ENCODE peak calls at places on chromosomes 6 and 20, in six cellular contexts. I is stomach, R is GM23338, L is endothelial cell of umbilical vein, B is transverse colon, Q is HepG2. H is an unnamed sample. For H3K27me3, the result is how much of the 10 kb centered on the place peaks cover.

GRCh38 chr6:5061152-5061551 is 24.0 kb upstream of the PPP1R3G start:
- DNase-seq in L (no peak), R (no peak), I (no peak), Q (peak), B (no peak), H (no peak)

GRCh38 chr6:152310371-152310954 is 326.7 kb downstream of the SYNE1 start:
- DNase-seq in B (no peak), L (no peak), Q (no peak), I (no peak), R (no peak), H (no peak)

GRCh38 chr6:31782126-31782941 is 5.2 kb upstream of the VWA7 start:
- DNase-seq in L (no peak), R (no peak), I (no peak), B (no peak), Q (no peak), H (no peak)

GRCh38 chr20:62304331-62305148 is 1.7 kb downstream of the ADRM1 start:
- DNase-seq in L (no peak), R (no peak), Q (no peak), B (no peak), I (no peak), H (no peak)

GRCh38 chr6:57226221-57226620 is 4.1 kb upstream of the RAB23 start:
- DNase-seq in R (no peak), B (no peak), Q (no peak), L (no peak), I (no peak), H (no peak)

GRCh38 chr20:3559637-3560036 is 88.8 kb downstream of the ATRN start:
- DNase-seq in B (no peak), R (no peak), Q (no peak), L (peak), I (no peak), H (no peak)

GRCh38 chr6:9140861-9141534 is 705.7 kb upstream of the SLC35B3 start:
- DNase-seq in Q (no peak), R (no peak), B (no peak), L (no peak), I (no peak), H (no peak)

GRCh38 chr6:170555305-170555704 is 1.1 kb downstream of the TBP start:
- DNase-seq in R (no peak), Q (no peak), B (no peak), I (no peak), L (no peak), H (no peak)

GRCh38 chr6:56689114-56689513 is 46.4 kb upstream of the DST start:
- DNase-seq in L (no peak), I (no peak), Q (no peak), R (no peak), B (no peak), H (no peak)

GRCh38 chr20:49901588-49901987 is 13.7 kb downstream of the SPATA2 start:
- DNase-seq in I (no peak), B (peak), L (no peak), Q (no peak), R (no peak), H (peak)

GRCh38 chr20:9590189-9590588 is 75.8 kb downstream of the LAMP5 start:
- DNase-seq in I (peak), R (no peak), L (peak), B (no peak), Q (no peak), H (no peak)

GRCh38 chr6:134173936-134174789 is 121.7 kb upstream of the SLC2A12 start:
- DNase-seq in I (peak), Q (peak), L (peak), B (peak), R (peak), H (peak)

GRCh38 chr6:79334674-79335073 is 100.2 kb upstream of the HMGN3 start:
- DNase-seq in L (no peak), Q (no peak), B (no peak), R (no peak), I (no peak), H (no peak)

GRCh38 chr20:33370296-33370695 is 31.0 kb downstream of the CDK5RAP1 start:
- DNase-seq in Q (no peak), L (no peak), R (no peak), I (peak), B (peak), H (no peak)

GRCh38 chr20:50540620-50541605 is 30.7 kb downstream of the PTPN1 start:
- DNase-seq in R (peak), L (peak), Q (peak), I (no peak), B (no peak), H (no peak)

GRCh38 chr20:63083831-63084562 is 77.2 kb upstream of the BHLHE23 start:
- DNase-seq in B (no peak), R (no peak), Q (peak), L (no peak), I (no peak), H (peak)

GRCh38 chr6:159874475-159874874 is 16.3 kb upstream of the MAS1 start:
- DNase-seq in B (no peak), Q (no peak), L (no peak), I (peak), R (no peak), H (no peak)

GRCh38 chr6:112031956-112032355 is 21.9 kb upstream of the CCN6 start:
- DNase-seq in I (no peak), B (no peak), L (no peak), Q (no peak), R (no peak), H (no peak)

GRCh38 chr6:163782436-163783003 is 368.0 kb downstream of the QKI start:
- DNase-seq in I (no peak), B (no peak), Q (no peak), L (no peak), R (peak), H (no peak)

GRCh38 chr20:59598625-59599310 is 5.6 kb upstream of the PHACTR3 start:
- DNase-seq in Q (peak), I (peak), L (peak), B (peak), R (peak), H (no peak)

GRCh38 chr6:127192911-127193503 is 73.7 kb upstream of the RNF146 start:
- DNase-seq in I (no peak), B (no peak), L (peak), R (no peak), Q (no peak), H (no peak)

GRCh38 chr6:128121610-128122009 is 220.8 kb upstream of the THEMIS start:
- DNase-seq in I (no peak), B (no peak), Q (no peak), L (no peak), R (no peak), H (no peak)

GRCh38 chr6:140437619-140438345 is 1063.3 kb upstream of the CITED2 start:
- DNase-seq in R (no peak), Q (no peak), L (no peak), B (no peak), I (no peak), H (no peak)

GRCh38 chr6:63740709-63741108 is 105.1 kb downstream of the PHF3 start:
- DNase-seq in Q (no peak), L (peak), B (no peak), R (no peak), I (no peak), H (no peak)

GRCh38 chr6:2168480-2168879 is 76.9 kb downstream of the GMDS start:
- DNase-seq in R (no peak), B (no peak), L (no peak), I (no peak), Q (no peak), H (no peak)

GRCh38 chr20:23643665-23644064 is 5.9 kb upstream of the CST3 start:
- DNase-seq in R (no peak), I (no peak), B (no peak), L (no peak), Q (no peak), H (no peak)

GRCh38 chr6:126716012-126716411 is 376.1 kb downstream of the CENPW start:
- DNase-seq in I (no peak), Q (no peak), L (no peak), R (no peak), B (no peak), H (no peak)

GRCh38 chr20:31678389-31679356 is 41.0 kb downstream of the COX4I2 start:
- DNase-seq in R (peak), B (no peak), Q (peak), L (no peak), I (peak), H (no peak)

GRCh38 chr20:35618372-35619131 is 2.9 kb downstream of the SPAG4 start:
- DNase-seq in Q (no peak), R (peak), B (no peak), I (no peak), L (peak), H (no peak)

GRCh38 chr20:63963784-63964301 is 5.9 kb downstream of the ZNF512B start:
- DNase-seq in Q (no peak), I (no peak), B (no peak), R (no peak), L (no peak), H (no peak)

GRCh38 chr20:51306521-51307358 is 235.8 kb downstream of the NFATC2 start:
- DNase-seq in L (peak), Q (peak), B (peak), I (peak), R (peak), H (peak)

GRCh38 chr20:53582574-53583351 is 10.9 kb downstream of the ZNF217 start:
- DNase-seq in I (peak), L (peak), Q (peak), B (no peak), R (no peak), H (no peak)

GRCh38 chr20:44174996-44175766 is 11.8 kb downstream of the JPH2 start:
- DNase-seq in Q (no peak), B (no peak), I (no peak), L (no peak), R (no peak), H (no peak)

GRCh38 chr6:64010010-64010409 is 374.4 kb downstream of the PHF3 start:
- DNase-seq in Q (no peak), R (no peak), B (no peak), I (no peak), L (no peak), H (no peak)

GRCh38 chr6:27472182-27472616 is 706 bp downstream of the ZNF184 start:
- DNase-seq in B (peak), I (no peak), L (peak), Q (peak), R (peak), H (no peak)

GRCh38 chr6:2725999-2726567 is 24.6 kb downstream of the MYLK4 start:
- DNase-seq in Q (no peak), I (no peak), L (peak), R (no peak), B (no peak), H (no peak)

GRCh38 chr6:13304101-13304500 is 24.2 kb downstream of the TBC1D7 start:
- DNase-seq in Q (no peak), I (no peak), B (no peak), R (no peak), L (no peak), H (peak)

GRCh38 chr20:62929051-62929538 is 2.8 kb upstream of the DIDO1 start:
- DNase-seq in L (peak), B (peak), I (peak), Q (peak), R (peak), H (peak)

DNA sequence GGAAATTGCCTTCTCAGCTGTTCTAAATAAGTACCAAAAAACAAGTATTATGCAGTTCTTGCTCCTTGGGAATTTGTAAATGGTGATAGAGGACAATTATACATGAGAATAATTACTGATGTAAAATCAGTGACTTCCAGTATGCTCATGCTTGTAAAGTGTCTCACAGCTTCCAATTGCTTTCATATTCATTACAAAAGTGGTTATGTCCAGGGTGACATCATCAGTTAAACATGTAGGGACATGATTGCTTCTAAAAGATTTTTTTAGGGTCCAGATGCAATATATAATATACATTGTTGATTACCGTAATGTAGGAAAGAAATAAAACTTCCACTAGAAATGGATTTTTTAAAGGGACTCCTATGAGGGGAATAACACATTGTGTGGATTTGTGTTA is 122.8 kb upstream of the B3GAT2 start:
- DNase-seq in L (no peak), I (no peak), Q (no peak), B (no peak), R (no peak), H (no peak)
- H3K27me3 ChIP-seq in L (under half), I (under half), Q (under half), B (under half), R (under half), H (under half)

DNA sequence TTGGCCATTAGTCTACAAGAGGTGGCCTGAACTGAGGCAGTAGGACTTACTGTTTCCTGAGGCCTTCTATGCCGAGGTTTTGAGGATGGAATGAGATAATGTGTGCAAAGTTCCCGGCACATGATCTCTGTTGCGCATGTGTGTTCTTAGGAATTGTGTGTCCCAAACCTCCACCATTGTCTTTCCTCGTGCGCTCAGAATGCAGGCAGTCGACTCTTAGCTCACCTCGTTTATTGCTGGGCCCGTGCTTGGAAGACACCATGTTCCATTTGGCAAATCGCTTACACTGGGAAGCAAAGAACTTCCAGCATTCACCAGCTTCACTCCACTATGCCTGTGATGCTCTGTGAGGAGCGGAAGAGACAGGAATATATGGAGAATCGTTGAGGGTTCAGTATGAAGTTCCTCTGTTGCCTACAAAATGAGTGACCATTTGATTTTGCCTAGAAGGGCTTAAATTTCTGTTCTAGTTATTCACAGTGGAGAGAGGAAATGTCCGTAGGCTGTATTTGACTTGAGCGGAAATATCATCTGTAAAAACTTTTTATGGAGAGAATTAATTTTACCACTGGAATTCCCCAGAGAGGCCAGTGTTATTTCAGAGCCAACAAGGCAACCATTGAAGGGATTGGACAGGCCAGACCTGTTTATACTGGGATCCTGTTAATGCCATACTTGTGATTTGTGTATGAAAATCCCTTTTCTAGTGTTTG is 75.7 kb upstream of the CLDN20 start:
- DNase-seq in I (no peak), B (no peak), R (no peak), L (peak), Q (no peak), H (no peak)
- TF ChIP-seq POLR2AphosphoS5 in I (no peak), B (no peak), R (no peak), L (no peak), Q (no peak), H (no peak)

GRCh38 chr6:70820778-70821177 is 136.1 kb downstream of the B3GAT2 start:
- DNase-seq in Q (no peak), I (no peak), B (no peak), R (no peak), L (no peak), H (no peak)
- TF ChIP-seq CTCF in Q (no peak), I (no peak), B (no peak), R (no peak), L (no peak), H (no peak)

GRCh38 chr6:36265744-36266143 is 4.1 kb upstream of the PNPLA1 start:
- DNase-seq in L (no peak), Q (no peak), R (no peak), B (no peak), I (no peak), H (no peak)

GRCh38 chr6:36266913-36267644 is 2.8 kb upstream of the PNPLA1 start:
- DNase-seq in B (no peak), Q (no peak), L (peak), I (no peak), R (no peak), H (no peak)

GRCh38 chr6:36267731-36268477 is 2.0 kb upstream of the PNPLA1 start:
- DNase-seq in I (no peak), R (no peak), Q (no peak), L (no peak), B (no peak), H (no peak)

GRCh38 chr6:36269834-36270705 is at the start of gene PNPLA1:
- DNase-seq in R (peak), I (no peak), B (no peak), Q (no peak), L (no peak), H (peak)

DNA sequence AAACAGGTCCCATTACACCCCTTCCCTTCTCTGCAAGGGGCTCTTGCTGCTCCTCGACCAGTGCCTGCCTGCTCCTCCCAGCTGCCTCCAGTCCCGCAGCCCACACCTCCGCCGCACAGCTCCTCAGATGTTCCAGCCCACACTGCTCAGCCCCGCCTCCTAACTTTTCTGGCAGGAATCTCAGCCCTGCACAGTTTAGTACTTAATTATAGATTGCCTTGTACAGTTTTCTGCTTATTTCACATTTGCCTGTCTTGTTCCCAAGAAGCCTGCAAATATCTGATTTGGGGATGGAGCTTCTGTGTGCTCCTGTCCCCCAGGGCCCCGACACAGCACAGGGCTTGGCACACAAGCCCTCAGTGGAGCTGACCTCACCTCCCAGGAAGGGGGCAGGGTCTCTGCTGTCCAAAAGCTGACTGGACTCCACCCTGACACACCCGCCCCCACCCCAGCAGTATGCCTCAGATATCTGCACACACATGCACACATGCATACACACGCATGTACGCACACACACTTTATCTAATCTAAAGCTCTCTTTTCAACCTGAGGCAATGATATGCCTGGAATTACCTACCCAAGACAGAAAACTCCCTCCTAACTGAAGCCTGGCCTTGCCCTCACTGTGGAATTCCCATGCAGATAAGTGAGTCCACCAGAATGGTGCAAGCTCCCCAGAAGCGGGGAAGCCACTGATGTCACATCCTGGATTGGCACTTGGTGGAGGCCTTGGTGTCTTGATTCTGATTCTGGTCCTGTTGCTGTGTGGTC is 1.2 kb upstream of the PNPLA1 start:
- DNase-seq in Q (no peak), B (peak), I (peak), L (no peak), R (no peak), H (no peak)
- H3K27me3 ChIP-seq in Q (half or more), B (under half), I (under half), L (under half), R (under half), H (under half)

DNA sequence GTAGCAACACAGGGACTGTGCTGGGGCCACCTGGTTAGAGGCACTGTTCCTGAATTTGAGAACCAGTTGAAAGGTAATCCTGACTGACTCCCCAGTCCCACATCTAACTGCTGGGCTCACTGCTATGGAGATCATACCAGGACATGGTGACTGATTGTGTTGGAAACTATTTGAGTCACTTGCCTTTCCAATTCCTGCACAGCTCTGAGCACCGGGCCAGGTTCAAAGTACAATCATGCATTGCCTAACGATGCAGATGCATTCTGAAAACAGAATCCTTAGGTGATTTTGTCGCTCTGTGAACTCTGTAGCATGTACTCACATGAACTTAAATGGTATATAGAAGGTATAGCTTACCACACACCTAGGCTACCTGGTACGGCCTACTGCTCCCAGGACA is 215.3 kb downstream of the BMP7 start:
- DNase-seq in R (no peak), Q (peak), I (no peak), L (no peak), B (no peak), H (no peak)
- TF ChIP-seq POLR2AphosphoS5 in R (no peak), Q (no peak), I (no peak), L (no peak), B (no peak), H (no peak)

GRCh38 chr6:28771401-28772267 is 152.2 kb downstream of the TRIM27 start:
- DNase-seq in I (no peak), L (no peak), Q (no peak), R (peak), B (no peak), H (no peak)
- TF ChIP-seq CTCF in I (no peak), L (no peak), Q (peak), R (peak), B (no peak), H (no peak)

GRCh38 chr20:46172961-46173536 is 54.9 kb downstream of the CD40 start:
- DNase-seq in L (no peak), I (no peak), B (no peak), Q (no peak), R (no peak), H (no peak)
- H3K27me3 ChIP-seq in L (under half), I (under half), B (half or more), Q (half or more), R (under half), H (half or more)

H was measured in suprapubic skin.